ENCODE peak calls at places on chromosomes 5 and 9, in five cellular contexts. One of them, this sample, is unnamed.

GRCh38 chr9:112503170-112503569 is 16.5 kb downstream of the KIAA1958 start:
- ATAC-seq in lower lobe of right lung: peak
- ATAC-seq in activated CD8-positive, alpha-beta T cell treated with anti-CD3 and anti-CD28 coated beads for 36 hours: no peak
- ATAC-seq in gastroesophageal sphincter: no peak
- ATAC-seq in CD4-positive, CD25-positive, alpha-beta regulatory T cell: no peak
- ATAC-seq in this sample: no peak

GRCh38 chr9:101706261-101706798 is 32.1 kb downstream of the GRIN3A start:
- ATAC-seq in gastroesophageal sphincter: no peak
- ATAC-seq in activated CD8-positive, alpha-beta T cell treated with anti-CD3 and anti-CD28 coated beads for 36 hours: no peak
- ATAC-seq in CD4-positive, CD25-positive, alpha-beta regulatory T cell: no peak
- ATAC-seq in lower lobe of right lung: no peak
- ATAC-seq in this sample: no peak

GRCh38 chr5:112637343-112637742 is 100.3 kb upstream of the APC start:
- ATAC-seq in activated CD8-positive, alpha-beta T cell treated with anti-CD3 and anti-CD28 coated beads for 36 hours: no peak
- ATAC-seq in gastroesophageal sphincter: no peak
- ATAC-seq in lower lobe of right lung: no peak
- ATAC-seq in CD4-positive, CD25-positive, alpha-beta regulatory T cell: no peak
- ATAC-seq in this sample: no peak

GRCh38 chr5:150069619-150070276 is 16.6 kb downstream of the CSF1R start:
- ATAC-seq in lower lobe of right lung: no peak
- ATAC-seq in activated CD8-positive, alpha-beta T cell treated with anti-CD3 and anti-CD28 coated beads for 36 hours: no peak
- ATAC-seq in CD4-positive, CD25-positive, alpha-beta regulatory T cell: no peak
- ATAC-seq in gastroesophageal sphincter: no peak
- ATAC-seq in this sample: no peak

GRCh38 chr5:149128023-149128875 is 13.0 kb upstream of the ABLIM3 start:
- ATAC-seq in activated CD8-positive, alpha-beta T cell treated with anti-CD3 and anti-CD28 coated beads for 36 hours: peak
- ATAC-seq in lower lobe of right lung: peak
- ATAC-seq in CD4-positive, CD25-positive, alpha-beta regulatory T cell: no peak
- ATAC-seq in gastroesophageal sphincter: no peak
- ATAC-seq in this sample: peak

GRCh38 chr9:1042466-1042865 is 7.7 kb upstream of the DMRT2 start:
- ATAC-seq in lower lobe of right lung: peak
- ATAC-seq in gastroesophageal sphincter: no peak
- ATAC-seq in activated CD8-positive, alpha-beta T cell treated with anti-CD3 and anti-CD28 coated beads for 36 hours: peak
- ATAC-seq in CD4-positive, CD25-positive, alpha-beta regulatory T cell: no peak
- ATAC-seq in this sample: no peak

GRCh38 chr5:110063640-110064592 is 374.2 kb downstream of the MAN2A1 start:
- ATAC-seq in gastroesophageal sphincter: no peak
- ATAC-seq in activated CD8-positive, alpha-beta T cell treated with anti-CD3 and anti-CD28 coated beads for 36 hours: peak
- ATAC-seq in CD4-positive, CD25-positive, alpha-beta regulatory T cell: peak
- ATAC-seq in lower lobe of right lung: no peak
- ATAC-seq in this sample: peak

GRCh38 chr5:4628645-4629385 is 511.3 kb upstream of the ADAMTS16 start:
- ATAC-seq in gastroesophageal sphincter: no peak
- ATAC-seq in activated CD8-positive, alpha-beta T cell treated with anti-CD3 and anti-CD28 coated beads for 36 hours: no peak
- ATAC-seq in lower lobe of right lung: no peak
- ATAC-seq in CD4-positive, CD25-positive, alpha-beta regulatory T cell: no peak
- ATAC-seq in this sample: no peak

GRCh38 chr5:177487975-177488374 is 9.4 kb downstream of the PDLIM7 start:
- ATAC-seq in activated CD8-positive, alpha-beta T cell treated with anti-CD3 and anti-CD28 coated beads for 36 hours: no peak
- ATAC-seq in CD4-positive, CD25-positive, alpha-beta regulatory T cell: no peak
- ATAC-seq in lower lobe of right lung: no peak
- ATAC-seq in gastroesophageal sphincter: no peak
- ATAC-seq in this sample: no peak

GRCh38 chr5:133962801-133963476 is 5.5 kb downstream of the C5orf15 start:
- ATAC-seq in lower lobe of right lung: no peak
- ATAC-seq in CD4-positive, CD25-positive, alpha-beta regulatory T cell: no peak
- ATAC-seq in gastroesophageal sphincter: no peak
- ATAC-seq in activated CD8-positive, alpha-beta T cell treated with anti-CD3 and anti-CD28 coated beads for 36 hours: peak
- ATAC-seq in this sample: peak

GRCh38 chr5:95731571-95732554 is 727 bp downstream of the RHOBTB3 start:
- ATAC-seq in activated CD8-positive, alpha-beta T cell treated with anti-CD3 and anti-CD28 coated beads for 36 hours: peak
- ATAC-seq in gastroesophageal sphincter: peak
- ATAC-seq in lower lobe of right lung: peak
- ATAC-seq in CD4-positive, CD25-positive, alpha-beta regulatory T cell: no peak
- ATAC-seq in this sample: peak

GRCh38 chr5:115599924-115600323 is 2.4 kb downstream of the TICAM2 start:
- ATAC-seq in CD4-positive, CD25-positive, alpha-beta regulatory T cell: no peak
- ATAC-seq in gastroesophageal sphincter: no peak
- ATAC-seq in lower lobe of right lung: no peak
- ATAC-seq in activated CD8-positive, alpha-beta T cell treated with anti-CD3 and anti-CD28 coated beads for 36 hours: no peak
- ATAC-seq in this sample: no peak

GRCh38 chr5:138230981-138231589 is 18.0 kb upstream of the CDC23 start:
- ATAC-seq in CD4-positive, CD25-positive, alpha-beta regulatory T cell: no peak
- ATAC-seq in gastroesophageal sphincter: no peak
- ATAC-seq in lower lobe of right lung: peak
- ATAC-seq in activated CD8-positive, alpha-beta T cell treated with anti-CD3 and anti-CD28 coated beads for 36 hours: no peak
- ATAC-seq in this sample: no peak

GRCh38 chr5:133962131-133962530 is 6.3 kb downstream of the C5orf15 start:
- ATAC-seq in activated CD8-positive, alpha-beta T cell treated with anti-CD3 and anti-CD28 coated beads for 36 hours: no peak
- ATAC-seq in lower lobe of right lung: no peak
- ATAC-seq in CD4-positive, CD25-positive, alpha-beta regulatory T cell: no peak
- ATAC-seq in gastroesophageal sphincter: no peak
- ATAC-seq in this sample: peak

GRCh38 chr5:148739023-148739422 is 84.7 kb upstream of the HTR4 start:
- ATAC-seq in gastroesophageal sphincter: no peak
- ATAC-seq in activated CD8-positive, alpha-beta T cell treated with anti-CD3 and anti-CD28 coated beads for 36 hours: no peak
- ATAC-seq in CD4-positive, CD25-positive, alpha-beta regulatory T cell: no peak
- ATAC-seq in lower lobe of right lung: no peak
- ATAC-seq in this sample: no peak

GRCh38 chr5:35484241-35484640 is 133.4 kb upstream of the SPEF2 start:
- ATAC-seq in CD4-positive, CD25-positive, alpha-beta regulatory T cell: no peak
- ATAC-seq in lower lobe of right lung: no peak
- ATAC-seq in gastroesophageal sphincter: no peak
- ATAC-seq in activated CD8-positive, alpha-beta T cell treated with anti-CD3 and anti-CD28 coated beads for 36 hours: no peak
- ATAC-seq in this sample: no peak

GRCh38 chr5:169577966-169578365 is 5.6 kb upstream of the SPDL1 start:
- ATAC-seq in lower lobe of right lung: no peak
- ATAC-seq in CD4-positive, CD25-positive, alpha-beta regulatory T cell: no peak
- ATAC-seq in gastroesophageal sphincter: no peak
- ATAC-seq in activated CD8-positive, alpha-beta T cell treated with anti-CD3 and anti-CD28 coated beads for 36 hours: no peak
- ATAC-seq in this sample: no peak

GRCh38 chr5:158884827-158885512 is 214.7 kb downstream of the EBF1 start:
- ATAC-seq in lower lobe of right lung: no peak
- ATAC-seq in CD4-positive, CD25-positive, alpha-beta regulatory T cell: no peak
- ATAC-seq in activated CD8-positive, alpha-beta T cell treated with anti-CD3 and anti-CD28 coated beads for 36 hours: no peak
- ATAC-seq in gastroesophageal sphincter: no peak
- ATAC-seq in this sample: no peak

GRCh38 chr9:93010056-93010455 is 48.4 kb upstream of the SUSD3 start:
- ATAC-seq in CD4-positive, CD25-positive, alpha-beta regulatory T cell: no peak
- ATAC-seq in gastroesophageal sphincter: no peak
- ATAC-seq in activated CD8-positive, alpha-beta T cell treated with anti-CD3 and anti-CD28 coated beads for 36 hours: no peak
- ATAC-seq in lower lobe of right lung: no peak
- ATAC-seq in this sample: no peak

GRCh38 chr5:55187370-55187769 is 14.4 kb upstream of the CDC20B start:
- ATAC-seq in gastroesophageal sphincter: no peak
- ATAC-seq in CD4-positive, CD25-positive, alpha-beta regulatory T cell: no peak
- ATAC-seq in lower lobe of right lung: no peak
- ATAC-seq in activated CD8-positive, alpha-beta T cell treated with anti-CD3 and anti-CD28 coated beads for 36 hours: no peak
- ATAC-seq in this sample: no peak

This sample was measured in activated T-helper 17 cell treated with anti-CD3 and anti-CD28 coated beads, Interleukin-2, amount 50 U/mL, for 72 hours.